ENCODE peak calls at places on chromosomes 2 and 18, in eight cellular contexts. One of them, this sample, is unnamed.
A peak's percentile ranks its signal among the peaks of the same experiment; 100 is the strongest.

GRCh38 chr18:62957885-62958472 is 242.6 kb downstream of the PHLPP1 start:
- DNase-seq in colonic mucosa: peak; percentile 67
- DNase-seq in fibroblast of mammary gland: peak; percentile 55
- DNase-seq in endodermal cell: peak; percentile 83
- DNase-seq in esophagus squamous epithelium: no peak
- DNase-seq in nephron progenitor cell: peak; percentile 42
- DNase-seq in fibroblast of lung: peak; percentile 26
- DNase-seq in A549: no peak
- DNase-seq in this sample: no peak

GRCh38 chr2:239158641-239159475 is 242.0 kb downstream of the HDAC4 start:
- DNase-seq in colonic mucosa: no peak
- DNase-seq in fibroblast of mammary gland: no peak
- DNase-seq in endodermal cell: peak; percentile 62
- DNase-seq in esophagus squamous epithelium: no peak
- DNase-seq in nephron progenitor cell: no peak
- DNase-seq in fibroblast of lung: no peak
- DNase-seq in A549: no peak
- DNase-seq in this sample: no peak

GRCh38 chr2:24873619-24874018 is 46.4 kb downstream of the ADCY3 start:
- DNase-seq in colonic mucosa: no peak
- DNase-seq in fibroblast of mammary gland: peak; percentile 38
- DNase-seq in endodermal cell: no peak
- DNase-seq in esophagus squamous epithelium: no peak
- DNase-seq in nephron progenitor cell: no peak
- DNase-seq in fibroblast of lung: no peak
- DNase-seq in A549: no peak
- DNase-seq in this sample: no peak

GRCh38 chr2:172438064-172438421 is 10.7 kb downstream of the ITGA6 start:
- DNase-seq in colonic mucosa: no peak
- DNase-seq in fibroblast of mammary gland: peak; percentile 35
- DNase-seq in endodermal cell: no peak
- DNase-seq in esophagus squamous epithelium: no peak
- DNase-seq in nephron progenitor cell: no peak
- DNase-seq in fibroblast of lung: no peak
- DNase-seq in A549: no peak
- DNase-seq in this sample: no peak

GRCh38 chr2:24815171-24815570 is 21.9 kb downstream of the CENPO start:
- DNase-seq in colonic mucosa: no peak
- DNase-seq in fibroblast of mammary gland: no peak
- DNase-seq in endodermal cell: peak; percentile 16
- DNase-seq in esophagus squamous epithelium: no peak
- DNase-seq in nephron progenitor cell: no peak
- DNase-seq in fibroblast of lung: no peak
- DNase-seq in A549: no peak
- DNase-seq in this sample: no peak

GRCh38 chr2:105861198-105861597 is 116.5 kb downstream of the NCK2 start:
- DNase-seq in colonic mucosa: no peak
- DNase-seq in fibroblast of mammary gland: no peak
- DNase-seq in endodermal cell: peak; percentile 11
- DNase-seq in esophagus squamous epithelium: no peak
- DNase-seq in nephron progenitor cell: no peak
- DNase-seq in fibroblast of lung: no peak
- DNase-seq in A549: no peak
- DNase-seq in this sample: no peak

GRCh38 chr2:95316466-95317122 is 19.4 kb downstream of the KCNIP3 start:
- DNase-seq in colonic mucosa: no peak
- DNase-seq in fibroblast of mammary gland: peak; percentile 56
- DNase-seq in endodermal cell: no peak
- DNase-seq in esophagus squamous epithelium: no peak
- DNase-seq in nephron progenitor cell: no peak
- DNase-seq in fibroblast of lung: peak; percentile 84
- DNase-seq in A549: no peak
- DNase-seq in this sample: no peak

GRCh38 chr2:127040169-127040568 is 66.8 kb downstream of the BIN1 start:
- DNase-seq in colonic mucosa: no peak
- DNase-seq in fibroblast of mammary gland: no peak
- DNase-seq in endodermal cell: no peak
- DNase-seq in esophagus squamous epithelium: no peak
- DNase-seq in nephron progenitor cell: no peak
- DNase-seq in fibroblast of lung: no peak
- DNase-seq in A549: no peak
- DNase-seq in this sample: no peak

GRCh38 chr18:48953096-48953706 is 2.4 kb upstream of the SMAD7 start:
- DNase-seq in colonic mucosa: no peak
- DNase-seq in fibroblast of mammary gland: no peak
- DNase-seq in endodermal cell: no peak
- DNase-seq in esophagus squamous epithelium: no peak
- DNase-seq in nephron progenitor cell: no peak
- DNase-seq in fibroblast of lung: no peak
- DNase-seq in A549: no peak
- DNase-seq in this sample: no peak

GRCh38 chr2:75465317-75465998 is 95.3 kb downstream of the EVA1A start:
- DNase-seq in colonic mucosa: no peak
- DNase-seq in fibroblast of mammary gland: peak; percentile 52
- DNase-seq in endodermal cell: no peak
- DNase-seq in esophagus squamous epithelium: no peak
- DNase-seq in nephron progenitor cell: no peak
- DNase-seq in fibroblast of lung: peak; percentile 43
- DNase-seq in A549: no peak
- DNase-seq in this sample: no peak

GRCh38 chr2:30948857-30949256 is 141.6 kb upstream of the CAPN13 start:
- DNase-seq in colonic mucosa: no peak
- DNase-seq in fibroblast of mammary gland: no peak
- DNase-seq in endodermal cell: no peak
- DNase-seq in esophagus squamous epithelium: no peak
- DNase-seq in nephron progenitor cell: no peak
- DNase-seq in fibroblast of lung: no peak
- DNase-seq in A549: no peak
- DNase-seq in this sample: no peak

GRCh38 chr18:12589419-12589818 is 68.5 kb downstream of the SPIRE1 start:
- DNase-seq in colonic mucosa: no peak
- DNase-seq in fibroblast of mammary gland: no peak
- DNase-seq in endodermal cell: no peak
- DNase-seq in esophagus squamous epithelium: no peak
- DNase-seq in nephron progenitor cell: no peak
- DNase-seq in fibroblast of lung: no peak
- DNase-seq in A549: no peak
- DNase-seq in this sample: no peak

GRCh38 chr18:54181856-54182612 is 42.4 kb downstream of the MBD2 start:
- DNase-seq in colonic mucosa: no peak
- DNase-seq in fibroblast of mammary gland: peak; percentile 23
- DNase-seq in endodermal cell: no peak
- DNase-seq in esophagus squamous epithelium: no peak
- DNase-seq in nephron progenitor cell: no peak
- DNase-seq in fibroblast of lung: peak; percentile 18
- DNase-seq in A549: no peak
- DNase-seq in this sample: peak; percentile 25

GRCh38 chr18:73279499-73279898 is 411.7 kb upstream of the NETO1 start:
- DNase-seq in colonic mucosa: no peak
- DNase-seq in fibroblast of mammary gland: no peak
- DNase-seq in endodermal cell: no peak
- DNase-seq in esophagus squamous epithelium: no peak
- DNase-seq in nephron progenitor cell: no peak
- DNase-seq in fibroblast of lung: no peak
- DNase-seq in A549: no peak
- DNase-seq in this sample: no peak

DNA sequence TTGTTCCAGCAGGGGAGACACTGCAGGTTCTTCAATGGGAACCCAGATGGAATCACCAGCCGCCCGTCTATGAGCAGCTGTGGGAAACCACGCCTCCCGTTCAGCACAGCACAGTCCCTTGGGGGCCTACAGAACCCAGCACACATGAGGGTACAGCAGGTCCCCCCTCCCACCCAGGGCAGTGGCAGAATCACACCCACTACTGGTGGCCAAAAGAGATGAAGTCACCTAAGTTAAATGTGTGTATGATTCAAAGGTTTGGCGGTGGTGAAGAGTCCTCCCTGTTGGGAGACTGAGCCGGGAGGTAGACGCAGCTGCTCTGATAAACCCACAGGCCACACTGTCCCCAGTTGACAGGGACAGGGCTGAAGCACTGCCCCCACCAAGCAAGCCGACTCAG is 44.3 kb downstream of the L3MBTL4 start:
- DNase-seq in colonic mucosa: no peak
- DNase-seq in fibroblast of mammary gland: no peak
- DNase-seq in endodermal cell: no peak
- DNase-seq in esophagus squamous epithelium: no peak
- DNase-seq in nephron progenitor cell: no peak
- DNase-seq in fibroblast of lung: peak; percentile 1
- DNase-seq in A549: no peak
- DNase-seq in this sample: no peak
- TF ChIP-seq CTCF in colonic mucosa: no peak
- TF ChIP-seq CTCF in fibroblast of mammary gland: no peak
- TF ChIP-seq CTCF in endodermal cell: no peak
- TF ChIP-seq CTCF in esophagus squamous epithelium: no peak
- TF ChIP-seq CTCF in nephron progenitor cell: no peak
- TF ChIP-seq CTCF in fibroblast of lung: no peak
- TF ChIP-seq CTCF in A549: no peak
- TF ChIP-seq CTCF in this sample: no peak

GRCh38 chr18:9150116-9150515 is 13.5 kb downstream of the ANKRD12 start:
- DNase-seq in colonic mucosa: no peak
- DNase-seq in fibroblast of mammary gland: no peak
- DNase-seq in endodermal cell: no peak
- DNase-seq in esophagus squamous epithelium: no peak
- DNase-seq in nephron progenitor cell: no peak
- DNase-seq in fibroblast of lung: no peak
- DNase-seq in A549: no peak
- DNase-seq in this sample: no peak

GRCh38 chr18:9146224-9146623 is 9.6 kb downstream of the ANKRD12 start:
- DNase-seq in colonic mucosa: no peak
- DNase-seq in fibroblast of mammary gland: no peak
- DNase-seq in endodermal cell: no peak
- DNase-seq in esophagus squamous epithelium: no peak
- DNase-seq in nephron progenitor cell: no peak
- DNase-seq in fibroblast of lung: no peak
- DNase-seq in A549: no peak
- DNase-seq in this sample: no peak

GRCh38 chr18:9153281-9153680 is 16.7 kb downstream of the ANKRD12 start:
- DNase-seq in colonic mucosa: no peak
- DNase-seq in fibroblast of mammary gland: no peak
- DNase-seq in endodermal cell: no peak
- DNase-seq in esophagus squamous epithelium: no peak
- DNase-seq in nephron progenitor cell: no peak
- DNase-seq in fibroblast of lung: no peak
- DNase-seq in A549: no peak
- DNase-seq in this sample: no peak

GRCh38 chr18:9147440-9148238 is 11.1 kb downstream of the ANKRD12 start:
- DNase-seq in colonic mucosa: peak; percentile 43
- DNase-seq in fibroblast of mammary gland: peak; percentile 83
- DNase-seq in endodermal cell: peak; percentile 53
- DNase-seq in esophagus squamous epithelium: no peak
- DNase-seq in nephron progenitor cell: peak; percentile 16
- DNase-seq in fibroblast of lung: peak; percentile 65
- DNase-seq in A549: peak; percentile 41
- DNase-seq in this sample: peak; percentile 40

GRCh38 chr18:9148239-9148552 is 11.6 kb downstream of the ANKRD12 start:
- DNase-seq in colonic mucosa: no peak
- DNase-seq in fibroblast of mammary gland: no peak
- DNase-seq in endodermal cell: no peak
- DNase-seq in esophagus squamous epithelium: no peak
- DNase-seq in nephron progenitor cell: no peak
- DNase-seq in fibroblast of lung: no peak
- DNase-seq in A549: no peak
- DNase-seq in this sample: no peak
- TF ChIP-seq CTCF in colonic mucosa: peak; percentile 7
- TF ChIP-seq CTCF in fibroblast of mammary gland: no peak
- TF ChIP-seq CTCF in endodermal cell: peak; percentile 6
- TF ChIP-seq CTCF in esophagus squamous epithelium: no peak
- TF ChIP-seq CTCF in nephron progenitor cell: no peak
- TF ChIP-seq CTCF in fibroblast of lung: no peak
- TF ChIP-seq CTCF in A549: no peak
- TF ChIP-seq CTCF in this sample: no peak

DNA sequence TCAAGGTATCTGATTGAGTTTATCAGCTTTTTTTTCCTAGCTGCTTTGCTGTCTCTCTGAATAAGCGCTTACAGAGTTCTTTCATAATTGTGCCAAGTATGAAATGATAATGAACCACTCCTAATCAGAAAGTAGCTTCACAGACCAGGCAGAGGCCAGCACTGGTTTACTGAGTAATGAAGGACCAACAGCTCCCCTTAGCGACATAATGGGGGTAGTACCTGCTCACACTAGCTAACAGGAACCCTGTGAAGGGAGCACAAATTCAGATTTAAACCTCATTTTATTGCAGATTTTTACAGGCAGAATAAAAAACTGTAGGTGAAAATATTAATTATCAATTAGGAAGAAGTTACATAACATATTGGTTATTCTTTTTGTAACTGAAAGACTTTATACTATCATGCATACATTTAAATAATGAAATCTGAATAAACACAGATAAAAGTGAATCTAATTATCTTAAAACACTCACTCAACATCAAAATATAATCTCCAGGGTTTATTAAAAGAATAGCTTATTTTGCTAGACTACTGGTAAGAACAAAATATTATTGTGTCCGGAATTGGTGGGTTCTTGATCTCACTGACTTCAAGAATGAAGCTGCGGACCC is 53.7 kb upstream of the LRRC30 start:
- DNase-seq in colonic mucosa: no peak
- DNase-seq in fibroblast of mammary gland: peak; percentile 84
- DNase-seq in endodermal cell: peak; percentile 83
- DNase-seq in esophagus squamous epithelium: no peak
- DNase-seq in nephron progenitor cell: peak; percentile 57
- DNase-seq in fibroblast of lung: peak; percentile 65
- DNase-seq in A549: peak; percentile 43
- DNase-seq in this sample: peak; percentile 61
- TF ChIP-seq CTCF in colonic mucosa: peak; percentile 52
- TF ChIP-seq CTCF in fibroblast of mammary gland: peak; percentile 88
- TF ChIP-seq CTCF in endodermal cell: peak; percentile 91
- TF ChIP-seq CTCF in esophagus squamous epithelium: peak; percentile 13
- TF ChIP-seq CTCF in nephron progenitor cell: peak; percentile 84
- TF ChIP-seq CTCF in fibroblast of lung: peak; percentile 81
- TF ChIP-seq CTCF in A549: peak; percentile 56
- TF ChIP-seq CTCF in this sample: peak; percentile 29

GRCh38 chr2:45330617-45331016 is 280.4 kb downstream of the SRBD1 start:
- DNase-seq in colonic mucosa: no peak
- DNase-seq in fibroblast of mammary gland: peak; percentile 67
- DNase-seq in endodermal cell: no peak
- DNase-seq in esophagus squamous epithelium: no peak
- DNase-seq in nephron progenitor cell: no peak
- DNase-seq in fibroblast of lung: no peak
- DNase-seq in A549: no peak
- DNase-seq in this sample: no peak

GRCh38 chr2:45331034-45331786 is 279.9 kb downstream of the SRBD1 start:
- DNase-seq in colonic mucosa: no peak
- DNase-seq in fibroblast of mammary gland: peak; percentile 59
- DNase-seq in endodermal cell: peak; percentile 60
- DNase-seq in esophagus squamous epithelium: no peak
- DNase-seq in nephron progenitor cell: no peak
- DNase-seq in fibroblast of lung: no peak
- DNase-seq in A549: no peak
- DNase-seq in this sample: no peak

GRCh38 chr2:45332094-45332493 is 279.0 kb downstream of the SRBD1 start:
- DNase-seq in colonic mucosa: no peak
- DNase-seq in fibroblast of mammary gland: no peak
- DNase-seq in endodermal cell: no peak
- DNase-seq in esophagus squamous epithelium: no peak
- DNase-seq in nephron progenitor cell: no peak
- DNase-seq in fibroblast of lung: no peak
- DNase-seq in A549: no peak
- DNase-seq in this sample: no peak

GRCh38 chr2:45330113-45330512 is 281.0 kb downstream of the SRBD1 start:
- DNase-seq in colonic mucosa: no peak
- DNase-seq in fibroblast of mammary gland: no peak
- DNase-seq in endodermal cell: no peak
- DNase-seq in esophagus squamous epithelium: no peak
- DNase-seq in nephron progenitor cell: no peak
- DNase-seq in fibroblast of lung: no peak
- DNase-seq in A549: no peak
- DNase-seq in this sample: no peak

GRCh38 chr2:45329045-45329677 is 281.9 kb downstream of the SRBD1 start:
- DNase-seq in colonic mucosa: no peak
- DNase-seq in fibroblast of mammary gland: peak; percentile 50
- DNase-seq in endodermal cell: peak; percentile 86
- DNase-seq in esophagus squamous epithelium: no peak
- DNase-seq in nephron progenitor cell: no peak
- DNase-seq in fibroblast of lung: peak; percentile 46
- DNase-seq in A549: peak; percentile 35
- DNase-seq in this sample: no peak
- TF ChIP-seq CTCF in colonic mucosa: no peak
- TF ChIP-seq CTCF in fibroblast of mammary gland: no peak
- TF ChIP-seq CTCF in endodermal cell: peak; percentile 51
- TF ChIP-seq CTCF in esophagus squamous epithelium: no peak
- TF ChIP-seq CTCF in nephron progenitor cell: no peak
- TF ChIP-seq CTCF in fibroblast of lung: no peak
- TF ChIP-seq CTCF in A549: no peak
- TF ChIP-seq CTCF in this sample: no peak

This sample was measured in GM20000.